ENCODE peak calls at places on chromosomes 2 and 18, in four cellular contexts. C is PC-9, Z is heart right ventricle, X is astrocyte. A is an unnamed sample.

GRCh38 chr2:239946570-239947311 is 78.4 kb downstream of the NDUFA10 start:
- DNase-seq in C (no peak), Z (no peak), X (no peak), A (no peak)

GRCh38 chr2:148930046-148930775 is 55.2 kb downstream of the KIF5C start:
- DNase-seq in C (no peak), Z (no peak), X (no peak), A (no peak)

GRCh38 chr18:8602557-8602956 is 6.7 kb upstream of the RAB12 start:
- DNase-seq in C (no peak), Z (no peak), X (no peak), A (no peak)

GRCh38 chr2:58428553-58429284 is 187.6 kb upstream of the FANCL start:
- DNase-seq in C (peak), Z (no peak), X (no peak), A (peak)

GRCh38 chr18:32469190-32469611 is 1.5 kb downstream of the GAREM1 start:
- DNase-seq in C (peak), Z (peak), X (peak), A (peak)

GRCh38 chr2:200599206-200599605 is 13.4 kb downstream of the AOX1 start:
- DNase-seq in C (no peak), Z (no peak), X (no peak), A (no peak)

GRCh38 chr2:200405599-200406298 is 99.3 kb downstream of the SPATS2L start:
- DNase-seq in C (peak), Z (no peak), X (peak), A (no peak)

GRCh38 chr2:182366625-182367024 is 60.2 kb downstream of the PDE1A start:
- DNase-seq in C (no peak), Z (no peak), X (peak), A (no peak)

GRCh38 chr2:217981084-217981730 is 21.6 kb downstream of the TNS1 start:
- DNase-seq in C (no peak), Z (no peak), X (no peak), A (no peak)

DNA sequence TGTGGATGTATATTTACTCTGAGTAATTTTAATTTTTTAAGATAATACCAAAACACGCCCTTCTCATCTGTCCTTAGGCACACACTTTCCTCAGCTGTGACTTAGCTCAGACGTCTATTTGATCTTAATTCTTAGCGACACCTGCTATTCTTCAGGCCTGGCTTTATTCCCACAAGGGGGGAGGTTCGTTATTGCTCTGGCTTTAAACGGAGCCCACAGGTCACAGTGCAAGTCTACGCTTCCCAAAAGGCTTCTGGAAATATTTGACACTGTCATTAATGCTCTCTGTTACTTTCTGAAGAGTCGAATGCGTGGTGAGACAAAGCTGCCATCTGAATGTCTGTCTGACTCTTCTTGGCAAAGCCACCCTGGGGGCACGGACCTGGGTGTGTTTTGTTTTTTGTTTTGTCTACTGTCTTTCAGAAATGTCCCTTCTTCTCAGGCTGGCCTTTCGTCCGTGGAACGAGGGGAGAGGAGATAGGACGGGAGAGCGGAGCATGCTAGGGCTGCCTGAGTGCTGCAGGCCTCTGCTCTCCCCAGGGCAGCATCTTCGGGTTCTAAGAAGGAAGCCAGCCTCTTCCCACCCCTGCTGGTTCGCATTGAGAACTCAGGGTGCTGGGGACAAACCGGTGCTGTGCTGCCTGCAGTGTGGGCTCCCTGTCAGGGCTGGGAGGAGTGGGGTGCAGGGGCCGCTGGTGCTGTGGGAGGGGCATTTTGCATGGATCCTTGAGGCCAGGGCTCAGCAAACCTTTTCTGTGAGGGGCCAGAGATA is 61.9 kb downstream of the ASAP2 start:
- DNase-seq in C (no peak), Z (no peak), X (no peak), A (no peak)
- H3K27ac ChIP-seq in C (no peak), Z (peak), X (no peak), A (no peak)

GRCh38 chr2:101520246-101520645 is 45.3 kb upstream of the RFX8 start:
- DNase-seq in C (no peak), Z (no peak), X (peak), A (no peak)
- H3K27ac ChIP-seq in C (peak), Z (no peak), X (no peak), A (no peak)

GRCh38 chr18:48943736-48944527 is 6.8 kb downstream of the SMAD7 start:
- DNase-seq in C (no peak), Z (no peak), X (no peak), A (no peak)

GRCh38 chr18:48943333-48943732 is 7.4 kb downstream of the SMAD7 start:
- DNase-seq in C (no peak), Z (no peak), X (no peak), A (no peak)

GRCh38 chr18:48946329-48946835 is 4.4 kb downstream of the SMAD7 start:
- DNase-seq in C (no peak), Z (no peak), X (peak), A (no peak)

GRCh38 chr18:48945953-48946217 is 4.9 kb downstream of the SMAD7 start:
- DNase-seq in C (no peak), Z (no peak), X (no peak), A (no peak)

DNA sequence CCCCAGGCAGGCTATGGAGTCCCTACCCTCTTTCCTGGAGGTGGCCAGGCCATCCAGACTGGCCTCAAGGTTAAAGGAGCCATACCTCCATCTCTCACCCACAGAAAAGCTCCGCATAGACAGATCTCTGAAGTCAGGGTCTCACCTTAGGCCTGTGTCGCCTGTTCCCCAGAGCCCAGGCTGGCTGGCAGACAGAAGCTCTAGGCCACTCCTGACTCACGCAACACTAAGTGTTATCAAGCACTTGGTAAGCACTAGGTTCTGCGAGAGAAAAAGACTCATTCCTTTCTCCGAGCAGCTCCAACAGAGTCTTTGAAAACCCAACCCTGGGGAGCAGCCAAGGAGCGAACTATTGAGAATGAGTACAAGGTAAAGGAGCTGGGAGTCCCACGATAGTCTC is 6.1 kb downstream of the SMAD7 start:
- DNase-seq in C (no peak), Z (no peak), X (peak), A (no peak)
- H3K27ac ChIP-seq in C (no peak), Z (peak), X (peak), A (peak)

DNA sequence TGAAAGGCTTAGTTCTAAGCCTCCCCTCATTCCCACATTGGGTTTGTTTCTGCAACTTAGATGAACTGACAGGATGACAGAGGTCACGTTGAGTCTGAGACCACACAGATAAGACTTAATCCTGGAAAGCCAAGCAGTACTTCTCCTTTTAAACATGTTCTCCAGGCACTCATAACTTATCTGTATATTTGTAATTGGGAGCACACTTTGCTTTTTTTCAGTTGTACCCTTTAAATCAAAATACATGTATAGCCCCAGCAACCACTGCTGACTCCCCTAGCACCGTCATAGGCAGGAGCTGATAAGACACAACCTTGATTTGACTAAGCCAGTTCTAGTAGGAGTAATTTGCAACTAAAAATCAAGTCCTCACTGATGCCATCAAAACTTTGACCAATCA is 394.8 kb downstream of the PID1 start:
- DNase-seq in C (no peak), Z (no peak), X (no peak), A (no peak)
- H3K27ac ChIP-seq in C (no peak), Z (no peak), X (no peak), A (no peak)

GRCh38 chr2:32770360-32770759 is 142.5 kb downstream of the TTC27 start:
- DNase-seq in C (no peak), Z (no peak), X (no peak), A (no peak)

GRCh38 chr2:32773409-32773808 is 145.6 kb downstream of the TTC27 start:
- DNase-seq in C (no peak), Z (no peak), X (no peak), A (no peak)

GRCh38 chr2:32768387-32769174 is 140.7 kb downstream of the TTC27 start:
- DNase-seq in C (no peak), Z (no peak), X (peak), A (no peak)

GRCh38 chr2:32775954-32776353 is 148.1 kb downstream of the TTC27 start:
- DNase-seq in C (no peak), Z (no peak), X (no peak), A (no peak)

DNA sequence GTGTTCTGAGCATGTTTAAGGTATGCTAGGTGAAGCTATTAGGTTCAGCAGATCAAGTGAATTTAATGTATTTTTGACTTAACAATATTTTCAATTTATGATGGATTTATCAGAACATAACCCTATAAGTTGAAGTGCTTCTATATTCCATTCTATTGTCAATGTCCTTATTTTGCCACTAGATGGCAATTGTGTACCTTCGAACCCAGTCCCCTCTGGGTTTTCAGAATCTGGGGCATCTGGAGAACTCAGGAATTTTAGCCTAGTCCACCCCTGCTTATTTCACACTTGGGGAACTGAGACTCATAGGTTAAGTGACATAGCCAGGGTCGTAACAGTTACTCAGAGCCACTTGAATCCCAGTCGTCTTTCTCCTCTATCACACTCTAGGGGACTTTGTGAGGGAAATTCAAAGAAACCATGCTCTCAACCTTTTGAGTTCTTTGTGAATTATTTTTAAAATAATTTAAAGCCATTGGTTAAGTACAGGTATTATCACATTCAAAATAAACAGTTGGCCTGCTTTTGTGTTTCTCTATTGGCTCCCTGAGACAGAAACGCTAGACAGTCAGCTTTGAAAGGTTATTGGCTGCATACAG is 144.9 kb downstream of the TTC27 start:
- DNase-seq in C (peak), Z (no peak), X (peak), A (no peak)
- H3K27ac ChIP-seq in C (no peak), Z (peak), X (no peak), A (no peak)

GRCh38 chr18:260547-260946 is 7.3 kb downstream of the THOC1 start:
- DNase-seq in C (no peak), Z (no peak), X (no peak), A (no peak)
- H3K27ac ChIP-seq in C (no peak), Z (no peak), X (no peak), A (no peak)

GRCh38 chr2:160418398-160418765 is 75.2 kb downstream of the RBMS1 start:
- DNase-seq in C (no peak), Z (no peak), X (no peak), A (no peak)
- H3K27ac ChIP-seq in C (no peak), Z (no peak), X (peak), A (no peak)

GRCh38 chr2:66899109-66899508 is 464.2 kb downstream of the MEIS1 start:
- DNase-seq in C (no peak), Z (no peak), X (peak), A (no peak)

GRCh38 chr2:66899648-66900047 is 464.7 kb downstream of the MEIS1 start:
- DNase-seq in C (no peak), Z (no peak), X (no peak), A (no peak)

GRCh38 chr2:66897181-66897580 is 462.3 kb downstream of the MEIS1 start:
- DNase-seq in C (no peak), Z (no peak), X (peak), A (no peak)

GRCh38 chr2:66896151-66896550 is 461.2 kb downstream of the MEIS1 start:
- DNase-seq in C (no peak), Z (no peak), X (no peak), A (no peak)

GRCh38 chr2:66897676-66898280 is 462.9 kb downstream of the MEIS1 start:
- DNase-seq in C (no peak), Z (no peak), X (peak), A (no peak)
- H3K27ac ChIP-seq in C (no peak), Z (no peak), X (no peak), A (no peak)

GRCh38 chr2:39252888-39253518 is 9.2 kb upstream of the CDKL4 start:
- DNase-seq in C (no peak), Z (no peak), X (no peak), A (no peak)

GRCh38 chr2:39241588-39241987 is 2.2 kb downstream of the CDKL4 start:
- DNase-seq in C (no peak), Z (no peak), X (no peak), A (no peak)

GRCh38 chr2:39246382-39246980 is 2.7 kb upstream of the CDKL4 start:
- DNase-seq in C (no peak), Z (no peak), X (no peak), A (no peak)

GRCh38 chr2:39243469-39244123 is at the start of gene CDKL4:
- DNase-seq in C (no peak), Z (peak), X (no peak), A (no peak)

DNA sequence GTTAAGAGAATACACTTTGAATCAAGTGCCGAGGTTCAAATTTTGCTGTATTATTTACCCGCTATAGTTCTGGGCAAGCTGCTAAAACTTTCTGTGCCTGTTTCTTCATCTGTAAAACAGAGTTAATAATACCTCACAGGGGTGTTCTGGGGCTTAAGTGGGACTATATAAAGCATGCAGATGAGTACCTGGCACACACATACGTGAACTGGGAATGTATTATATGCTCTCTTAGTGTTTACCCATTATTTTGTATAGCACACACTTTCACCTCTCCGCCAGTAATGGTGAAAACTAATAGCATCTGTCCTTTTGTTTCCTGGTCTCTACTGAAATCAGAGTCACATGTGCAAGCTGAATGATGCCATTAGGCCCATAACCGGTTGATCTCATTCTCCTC is 3.7 kb upstream of the CDKL4 start:
- DNase-seq in C (no peak), Z (no peak), X (no peak), A (no peak)
- H3K27ac ChIP-seq in C (no peak), Z (no peak), X (no peak), A (no peak)

GRCh38 chr18:77023115-77023782 is 109.3 kb downstream of the MBP start:
- DNase-seq in C (no peak), Z (no peak), X (no peak), A (no peak)

GRCh38 chr18:77025123-77025522 is 107.5 kb downstream of the MBP start:
- DNase-seq in C (no peak), Z (no peak), X (no peak), A (no peak)

GRCh38 chr18:77025831-77026363 is 106.7 kb downstream of the MBP start:
- DNase-seq in C (no peak), Z (no peak), X (no peak), A (no peak)

GRCh38 chr18:77022556-77022955 is 110.0 kb downstream of the MBP start:
- DNase-seq in C (no peak), Z (no peak), X (no peak), A (no peak)

GRCh38 chr18:77024476-77024875 is 108.1 kb downstream of the MBP start:
- DNase-seq in C (no peak), Z (no peak), X (no peak), A (no peak)
- H3K27ac ChIP-seq in C (no peak), Z (no peak), X (no peak), A (peak)